ENCODE peak calls at places on chromosomes 12 and 14, in five cellular contexts. X is D341Med; I is stimulated activated CD8-positive, alpha-beta memory T cell treated with anti-CD3 and anti-CD28 coated beads, Interleukin-4, amount 100 ng/mL, for 4 hours; T is COR-L47; V is astrocyte. B is an unnamed sample.

GRCh38 chr12:62403031-62403430 is 63.6 kb upstream of the MON2 start:
- DNase-seq in V (no peak), T (no peak), I (no peak), X (no peak), B (no peak)

GRCh38 chr14:105014032-105014431 is 6.9 kb downstream of the CDCA4 start:
- DNase-seq in V (no peak), X (peak), T (no peak), I (no peak), B (no peak)

GRCh38 chr14:44889600-44890479 is 71.9 kb downstream of the KLHL28 start:
- DNase-seq in V (no peak), I (no peak), T (no peak), X (no peak), B (no peak)

GRCh38 chr12:92553389-92553788 is 149.4 kb upstream of the PLEKHG7 start:
- DNase-seq in T (peak), X (no peak), I (no peak), V (no peak), B (peak)

GRCh38 chr14:68910540-68910939 is 68.6 kb downstream of the ACTN1 start:
- DNase-seq in T (no peak), I (no peak), V (no peak), X (no peak), B (no peak)

GRCh38 chr14:37142835-37143499 is 29.4 kb downstream of the SLC25A21 start:
- DNase-seq in V (peak), T (no peak), I (no peak), X (no peak), B (no peak)

GRCh38 chr12:114903394-114903748 is 219.4 kb upstream of the TBX3 start:
- DNase-seq in T (no peak), I (no peak), X (no peak), V (peak), B (no peak)

GRCh38 chr12:7101694-7102131 is 7.3 kb downstream of the C1RL start:
- DNase-seq in V (no peak), I (no peak), X (peak), T (no peak), B (no peak)

GRCh38 chr14:58395565-58395814 is 240 bp upstream of the TOMM20L start:
- DNase-seq in T (no peak), X (no peak), V (no peak), I (no peak), B (no peak)

GRCh38 chr14:20680843-20681347 is 3.5 kb upstream of the RNASE4 start:
- DNase-seq in V (no peak), T (no peak), X (peak), I (no peak), B (no peak)